ENCODE peak calls at places on chromosomes 6 and 20, in ten cellular contexts. T, B, H, C, E, N, Q, Z, V and L are unnamed samples.

GRCh38 chr6:5752282-5752681 is 254.4 kb downstream of the NRN1 start:
- DNase-seq in Q (peak), B (no peak), C (no peak), N (no peak), Z (peak), V (peak), H (no peak), T (peak), E (no peak), L (peak)

GRCh38 chr6:108888052-108888451 is 39.8 kb downstream of the ARMC2 start:
- DNase-seq in B (no peak), H (no peak), V (no peak), Q (peak), E (no peak), N (no peak), C (no peak), Z (no peak), T (no peak), L (no peak)

GRCh38 chr6:100381111-100381510 is 83.6 kb downstream of the SIM1 start:
- DNase-seq in H (no peak), V (peak), B (no peak), Q (peak), T (no peak), C (no peak), E (no peak), N (no peak), Z (no peak), L (peak)

GRCh38 chr6:139402935-139403386 is 28.5 kb upstream of the CITED2 start:
- DNase-seq in V (peak), B (no peak), E (no peak), Z (peak), Q (peak), H (no peak), N (no peak), C (no peak), T (peak), L (peak)

GRCh38 chr20:51639206-51639832 is 96.8 kb upstream of the NFATC2 start:
- DNase-seq in Z (no peak), Q (peak), C (peak), T (peak), E (peak), B (peak), V (peak), N (peak), H (peak), L (peak)

GRCh38 chr6:51959744-51960383 is 127.5 kb downstream of the PKHD1 start:
- DNase-seq in N (peak), H (peak), V (peak), Z (peak), E (peak), T (peak), Q (peak), B (no peak), C (peak), L (peak)

GRCh38 chr20:45792513-45793118 is 862 bp downstream of the DNTTIP1 start:
- DNase-seq in N (no peak), C (no peak), V (no peak), T (no peak), Z (no peak), Q (no peak), H (no peak), E (no peak), B (no peak), L (no peak)

GRCh38 chr6:157494132-157494705 is 113.2 kb downstream of the ZDHHC14 start:
- DNase-seq in V (no peak), T (no peak), Q (no peak), H (no peak), E (no peak), C (no peak), Z (no peak), N (no peak), B (no peak), L (no peak)

GRCh38 chr6:116158641-116159040 is 32.7 kb upstream of the COL10A1 start:
- DNase-seq in E (no peak), Z (no peak), H (no peak), Q (peak), T (peak), C (no peak), V (peak), B (no peak), N (no peak), L (peak)

GRCh38 chr20:34541917-34542316 is 16.6 kb upstream of the MAP1LC3A start:
- DNase-seq in N (no peak), T (no peak), H (no peak), E (no peak), B (no peak), Q (no peak), C (no peak), Z (no peak), V (no peak), L (no peak)

GRCh38 chr6:113779656-113780055 is 77.5 kb upstream of the MARCKS start:
- DNase-seq in T (no peak), Q (no peak), Z (no peak), B (no peak), V (no peak), C (no peak), H (no peak), E (no peak), N (no peak), L (no peak)

GRCh38 chr6:7188492-7188891 is 80.7 kb downstream of the RREB1 start:
- DNase-seq in H (no peak), B (no peak), Q (no peak), V (no peak), C (no peak), T (no peak), E (no peak), N (no peak), Z (no peak), L (no peak)

GRCh38 chr6:75396005-75396800 is 97.4 kb downstream of the FILIP1 start:
- DNase-seq in V (no peak), C (no peak), H (no peak), Q (no peak), B (no peak), E (no peak), T (no peak), N (no peak), Z (no peak), L (no peak)

GRCh38 chr6:4271761-4272505 is 136.6 kb upstream of the ECI2 start:
- DNase-seq in E (no peak), Z (no peak), N (no peak), V (peak), B (no peak), H (no peak), Q (no peak), C (no peak), T (no peak), L (no peak)

GRCh38 chr20:24871429-24872213 is 77.4 kb upstream of the CST7 start:
- DNase-seq in V (no peak), N (no peak), B (no peak), Z (no peak), E (no peak), T (no peak), C (no peak), H (no peak), Q (no peak), L (no peak)

GRCh38 chr6:43736211-43736786 is 33.7 kb upstream of the VEGFA start:
- DNase-seq in V (no peak), Z (no peak), C (no peak), E (no peak), H (no peak), T (no peak), Q (no peak), B (no peak), N (no peak), L (no peak)

GRCh38 chr6:16901777-16902176 is 140.5 kb upstream of the ATXN1 start:
- DNase-seq in T (peak), Q (peak), V (peak), B (no peak), Z (no peak), C (no peak), E (peak), H (peak), N (no peak), L (peak)

GRCh38 chr20:44809380-44810060 is 826 bp downstream of the RIMS4 start:
- DNase-seq in Q (no peak), N (no peak), C (no peak), T (no peak), Z (no peak), B (no peak), H (no peak), E (no peak), V (no peak), L (no peak)

GRCh38 chr20:58694241-58695083 is 1.9 kb downstream of the NPEPL1 start:
- DNase-seq in C (no peak), Z (no peak), H (peak), N (no peak), B (no peak), Q (no peak), E (no peak), T (no peak), V (no peak), L (no peak)

GRCh38 chr20:137668-138131 is 4.7 kb upstream of the DEFB126 start:
- DNase-seq in H (no peak), V (peak), Z (no peak), C (no peak), B (no peak), T (no peak), N (peak), E (no peak), Q (peak), L (no peak)

GRCh38 chr20:461254-462198 is 807 bp downstream of the TBC1D20 start:
- DNase-seq in V (peak), N (peak), Q (peak), T (peak), Z (no peak), E (peak), H (peak), B (peak), C (peak), L (peak)

GRCh38 chr20:58228484-58229197 is at the start of gene ANKRD60:
- DNase-seq in H (no peak), C (peak), V (peak), T (peak), Q (peak), B (peak), E (peak), Z (no peak), N (no peak), L (peak)

GRCh38 chr6:15274696-15275387 is 29.0 kb downstream of the JARID2 start:
- DNase-seq in B (no peak), E (no peak), Z (no peak), C (no peak), H (no peak), Q (peak), N (no peak), T (peak), V (no peak), L (no peak)

GRCh38 chr6:44472250-44472945 is 84.9 kb downstream of the CDC5L start:
- DNase-seq in C (no peak), H (no peak), T (no peak), V (no peak), B (no peak), E (no peak), Z (no peak), N (no peak), Q (no peak), L (no peak)

GRCh38 chr6:148736779-148737412 is 9.9 kb upstream of the UST start:
- DNase-seq in E (no peak), V (peak), Q (no peak), H (no peak), Z (no peak), N (peak), C (no peak), B (no peak), T (no peak), L (no peak)

GRCh38 chr6:28423546-28423945 is 19.7 kb downstream of the ZSCAN23 start:
- DNase-seq in H (no peak), Q (no peak), E (no peak), V (no peak), B (no peak), Z (no peak), T (no peak), C (no peak), N (no peak), L (no peak)

GRCh38 chr6:144613859-144614258 is 328.7 kb downstream of the UTRN start:
- DNase-seq in E (no peak), B (no peak), H (no peak), V (peak), N (no peak), T (no peak), Z (no peak), Q (peak), C (no peak), L (no peak)

GRCh38 chr6:141202641-141203040 is 930.1 kb upstream of the GJE1 start:
- DNase-seq in Q (peak), B (no peak), V (peak), T (no peak), C (no peak), E (no peak), Z (no peak), N (no peak), H (no peak), L (peak)

GRCh38 chr6:8983202-8983688 is 547.9 kb upstream of the SLC35B3 start:
- DNase-seq in B (peak), V (peak), Q (peak), T (peak), E (peak), H (peak), Z (peak), C (peak), N (peak), L (peak)

GRCh38 chr20:38125157-38126056 is 39.7 kb downstream of the TGM2 start:
- DNase-seq in V (no peak), E (peak), C (no peak), Z (no peak), Q (peak), H (peak), T (peak), N (no peak), B (no peak), L (no peak)

GRCh38 chr6:33344771-33345697 is 27.5 kb upstream of the ZBTB22 start:
- DNase-seq in C (peak), T (peak), N (peak), V (peak), Q (peak), H (peak), B (peak), E (peak), Z (peak), L (peak)

GRCh38 chr6:160509610-160510009 is 154.5 kb downstream of the LPA start:
- DNase-seq in H (no peak), Q (no peak), T (no peak), E (no peak), N (no peak), Z (no peak), V (no peak), B (no peak), C (no peak), L (no peak)

GRCh38 chr6:44925100-44925739 is 402.9 kb upstream of the RUNX2 start:
- DNase-seq in C (no peak), B (no peak), E (no peak), Q (peak), T (peak), Z (no peak), V (peak), H (no peak), N (no peak), L (peak)

GRCh38 chr6:137013031-137013430 is 31.7 kb downstream of the IL20RA start:
- DNase-seq in E (no peak), N (no peak), Q (peak), H (no peak), Z (no peak), C (no peak), B (no peak), T (peak), V (peak), L (peak)